ENCODE peak calls at places on chromosome 10, in four cellular contexts. A, N, X and U are unnamed samples.

GRCh38 chr10:6689036-6689435 is 109.0 kb upstream of the PRKCQ start:
- DNase-seq in A (no peak), N (no peak), X (no peak), U (no peak)

GRCh38 chr10:123150986-123151738 is 3.0 kb upstream of the BUB3 start:
- DNase-seq in A (no peak), N (no peak), X (no peak), U (no peak)

GRCh38 chr10:35027567-35027966 is 62.6 kb downstream of the CUL2 start:
- DNase-seq in A (no peak), N (no peak), X (no peak), U (no peak)

GRCh38 chr10:90274721-90275468 is 573.5 kb downstream of the KIF20B start:
- DNase-seq in A (no peak), N (no peak), X (no peak), U (no peak)

GRCh38 chr10:100982916-100983830 is 4.1 kb downstream of the MRPL43 start:
- DNase-seq in A (no peak), N (no peak), X (no peak), U (no peak)

GRCh38 chr10:110492069-110492782 is 5.5 kb upstream of the DUSP5 start:
- DNase-seq in A (no peak), N (no peak), X (no peak), U (no peak)

GRCh38 chr10:122328676-122329075 is 45.8 kb upstream of the PLEKHA1 start:
- DNase-seq in A (no peak), N (no peak), X (no peak), U (no peak)

GRCh38 chr10:218753-219152 is 83.5 kb downstream of the ZMYND11 start:
- DNase-seq in A (no peak), N (no peak), X (no peak), U (no peak)

GRCh38 chr10:123642697-123643096 is 23.5 kb upstream of the GPR26 start:
- DNase-seq in A (no peak), N (no peak), X (no peak), U (no peak)

GRCh38 chr10:46031648-46032532 is 1.5 kb upstream of the NCOA4 start:
- DNase-seq in A (no peak), N (no peak), X (no peak), U (no peak)

GRCh38 chr10:46787321-46787615 is 124.0 kb upstream of the PTPN20 start:
- DNase-seq in A (no peak), N (peak; percentile 13), X (no peak), U (no peak)

GRCh38 chr10:29239569-29240472 is 49.0 kb upstream of the LYZL1 start:
- DNase-seq in A (no peak), N (no peak), X (no peak), U (no peak)

GRCh38 chr10:27635290-27635689 is 110.3 kb downstream of the MKX start:
- DNase-seq in A (no peak), N (no peak), X (no peak), U (no peak)

GRCh38 chr10:43962346-43963191 is 313.9 kb upstream of the ZNF32 start:
- DNase-seq in A (no peak), N (no peak), X (no peak), U (no peak)

GRCh38 chr10:83667594-83667993 is 471.7 kb upstream of the GHITM start:
- DNase-seq in A (no peak), N (no peak), X (no peak), U (no peak)

GRCh38 chr10:42802889-42803288 is 20.3 kb downstream of the BMS1 start:
- DNase-seq in A (no peak), N (no peak), X (no peak), U (no peak)

GRCh38 chr10:42795701-42796100 is 13.1 kb downstream of the BMS1 start:
- DNase-seq in A (no peak), N (no peak), X (no peak), U (no peak)

DNA sequence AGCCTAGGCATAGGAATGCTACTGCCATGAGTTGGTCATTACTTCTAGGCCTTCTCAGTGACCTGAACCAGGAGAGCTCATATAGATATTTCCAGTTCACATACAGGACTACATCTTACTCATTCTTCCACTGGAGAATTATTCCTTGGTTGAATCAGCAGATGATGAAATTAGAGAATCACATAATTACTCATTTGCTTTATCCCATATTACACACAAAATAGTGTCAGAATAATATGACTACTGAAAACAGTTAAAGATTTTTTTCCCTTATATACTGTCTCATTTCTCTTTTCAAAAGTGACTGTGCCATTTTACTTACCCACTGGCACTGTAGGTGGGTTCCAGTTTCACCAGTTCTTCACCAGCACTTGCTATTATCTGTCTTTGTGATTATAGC is 18.5 kb downstream of the BMS1 start:
- DNase-seq in A (no peak), N (no peak), X (no peak), U (no peak)
- H3K4me3 ChIP-seq in A (no peak overlapping the region), N (no peak overlapping the region), X (no peak overlapping the region), U (no peak overlapping the region)

DNA sequence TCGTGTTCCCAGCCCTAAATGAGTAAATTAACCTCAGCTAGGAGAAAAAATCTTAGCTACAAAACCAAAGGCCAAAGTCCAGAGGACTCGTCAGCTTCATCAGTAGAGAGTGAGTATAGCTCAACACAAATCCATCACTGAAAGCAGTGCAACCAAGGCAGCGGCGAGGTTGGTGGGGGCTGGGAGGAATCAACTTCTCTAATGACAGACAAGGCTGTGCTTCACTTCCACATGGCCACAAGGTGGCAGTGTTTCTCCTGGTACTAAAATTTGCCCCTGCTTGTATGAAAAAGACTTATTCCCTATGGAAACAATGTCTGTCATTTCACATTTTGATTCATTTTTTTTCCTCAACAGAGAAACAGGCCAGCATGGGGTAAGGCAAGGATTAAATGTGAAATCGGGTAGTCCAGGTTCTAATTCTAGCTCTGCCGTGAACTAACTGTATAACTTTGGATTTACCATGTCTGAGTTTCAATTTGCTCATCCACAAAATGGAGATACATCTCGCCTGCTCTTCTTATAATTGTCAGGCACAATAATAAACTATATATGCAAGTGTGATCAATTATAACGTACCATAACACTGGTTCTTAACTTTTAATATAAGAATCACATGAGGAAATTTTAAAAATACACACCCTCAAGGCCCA is 39.3 kb downstream of the FAS start:
- DNase-seq in A (peak; percentile 63), N (peak; percentile 74), X (peak; percentile 80), U (peak; percentile 49)
- H3K4me3 ChIP-seq in A (no peak overlapping the region), N (no peak overlapping the region), X (no peak overlapping the region), U (no peak overlapping the region)

GRCh38 chr10:26479766-26480492 is 41.8 kb downstream of the APBB1IP start:
- DNase-seq in A (no peak), N (no peak), X (no peak), U (no peak)
- H3K4me3 ChIP-seq in A (no peak overlapping the region), N (no peak overlapping the region), X (no peak overlapping the region), U (no peak overlapping the region)

GRCh38 chr10:91604462-91604935 is 28.4 kb downstream of the PPP1R3C start:
- DNase-seq in A (no peak), N (no peak), X (no peak), U (no peak)
- H3K4me3 ChIP-seq in A (no peak overlapping the region), N (no peak overlapping the region), X (no peak overlapping the region), U (no peak overlapping the region)

GRCh38 chr10:98309366-98310355 is 41.7 kb upstream of the LOXL4 start:
- DNase-seq in A (peak; percentile 61), N (peak; percentile 63), X (peak; percentile 79), U (no peak)
- H3K4me3 ChIP-seq in A (no peak overlapping the region), N (no peak overlapping the region), X (no peak overlapping the region), U (peak overlapping the region; percentile 15)

GRCh38 chr10:118912961-118913360 is 116.6 kb upstream of the NANOS1 start:
- DNase-seq in A (no peak), N (no peak), X (no peak), U (no peak)

GRCh38 chr10:118915161-118915560 is 114.4 kb upstream of the NANOS1 start:
- DNase-seq in A (no peak), N (no peak), X (no peak), U (no peak)

GRCh38 chr10:118914626-118915025 is 114.9 kb upstream of the NANOS1 start:
- DNase-seq in A (no peak), N (no peak), X (no peak), U (no peak)

GRCh38 chr10:118911361-118911760 is 118.2 kb upstream of the NANOS1 start:
- DNase-seq in A (no peak), N (no peak), X (no peak), U (no peak)

GRCh38 chr10:118913825-118914224 is 115.7 kb upstream of the NANOS1 start:
- DNase-seq in A (no peak), N (no peak), X (no peak), U (no peak)
- H3K4me3 ChIP-seq in A (no peak overlapping the region), N (no peak overlapping the region), X (no peak overlapping the region), U (no peak overlapping the region)

DNA sequence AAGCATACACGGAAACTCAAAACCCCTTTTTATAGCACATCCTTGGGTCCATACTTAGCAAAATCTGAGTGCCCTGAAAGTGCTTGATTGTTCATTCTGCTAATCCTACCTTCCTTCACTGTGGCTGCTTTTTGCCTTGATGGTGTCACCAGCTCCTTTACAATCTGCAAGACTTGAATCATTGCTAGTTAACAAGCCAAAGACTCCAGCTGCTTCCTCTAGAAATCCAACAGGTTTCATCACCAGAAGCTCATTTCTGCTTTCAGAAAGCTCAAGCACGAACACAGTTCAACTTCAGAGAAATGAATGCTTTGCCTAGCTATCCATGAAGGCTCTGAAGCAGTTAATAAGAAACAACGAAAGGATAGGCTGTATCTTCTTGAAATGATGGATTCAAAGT is 38.0 kb downstream of the USP6NL start:
- DNase-seq in A (peak; percentile 38), N (no peak), X (no peak), U (peak; percentile 31)
- H3K4me3 ChIP-seq in A (no peak overlapping the region), N (no peak overlapping the region), X (no peak overlapping the region), U (no peak overlapping the region)